ENCODE peak calls at places on chromosome 11, in nine cellular contexts. I is NCI-H69; J is epithelial cell of prostate; R is NCI-H187 treated with DMSO at 0.1 percent for 48 hours; O is brain microvascular endothelial cell; B is activated CD4-positive, CD25-positive, alpha-beta regulatory T cell treated with anti-CD3 and anti-CD28 coated beads, Interleukin-2, amount 50 U/mL, for 16 hours; S is CD4-positive, alpha-beta T cell; T is foreskin melanocyte; F is left lung. C is an unnamed sample.

GRCh38 chr11:94722735-94723134 is 45.4 kb upstream of the AMOTL1 start:
- DNase-seq in I (no peak), J (no peak), R (no peak), O (no peak), B (no peak), S (no peak), T (no peak), F (no peak), C (no peak)

GRCh38 chr11:106399075-106399500 is 321.6 kb downstream of the AASDHPPT start:
- DNase-seq in I (no peak), J (peak; percentile 83), R (no peak), O (peak; percentile 98), B (no peak), S (no peak), T (peak; percentile 22), F (peak; percentile 68), C (no peak)

GRCh38 chr11:117232911-117233409 is 489 bp downstream of the RNF214 start:
- DNase-seq in I (peak; percentile 57), J (no peak), R (no peak), O (no peak), B (no peak), S (no peak), T (no peak), F (no peak), C (no peak)

GRCh38 chr11:27592111-27592780 is 85.7 kb upstream of the LIN7C start:
- DNase-seq in I (no peak), J (no peak), R (no peak), O (no peak), B (no peak), S (no peak), T (no peak), F (no peak), C (no peak)

GRCh38 chr11:33179431-33179830 is 18.2 kb upstream of the CSTF3 start:
- DNase-seq in I (no peak), J (no peak), R (no peak), O (peak; percentile 27), B (no peak), S (no peak), T (no peak), F (no peak), C (no peak)

GRCh38 chr11:122424636-122425035 is 230.9 kb upstream of the UBASH3B start:
- DNase-seq in I (no peak), J (no peak), R (no peak), O (no peak), B (no peak), S (no peak), T (no peak), F (no peak), C (no peak)

GRCh38 chr11:71507102-71507501 is 20.0 kb upstream of the KRTAP5-7 start:
- DNase-seq in I (peak; percentile 38), J (no peak), R (no peak), O (no peak), B (no peak), S (no peak), T (no peak), F (no peak), C (no peak)

GRCh38 chr11:76661306-76661751 is 9.2 kb downstream of the LRRC32 start:
- DNase-seq in I (no peak), J (no peak), R (no peak), O (no peak), B (no peak), S (no peak), T (no peak), F (peak; percentile 14), C (no peak)

GRCh38 chr11:76623171-76623883 is 47.2 kb downstream of the LRRC32 start:
- DNase-seq in I (peak; percentile 84), J (peak; percentile 45), R (no peak), O (peak; percentile 79), B (no peak), S (no peak), T (no peak), F (no peak), C (no peak)

GRCh38 chr11:2163428-2163978 is 2.5 kb upstream of the INS start:
- DNase-seq in I (no peak), J (no peak), R (no peak), O (no peak), B (no peak), S (no peak), T (no peak), F (no peak), C (no peak)

GRCh38 chr11:44255406-44256071 is 54.4 kb downstream of the ALX4 start:
- DNase-seq in I (no peak), J (peak; percentile 14), R (no peak), O (no peak), B (no peak), S (no peak), T (no peak), F (no peak), C (no peak)

GRCh38 chr11:68257477-68258362 is 14.1 kb downstream of the C11orf24 start:
- DNase-seq in I (peak; percentile 92), J (no peak), R (peak; percentile 5), O (peak; percentile 96), B (peak; percentile 80), S (peak; percentile 95), T (peak; percentile 83), F (peak; percentile 95), C (peak; percentile 87)

GRCh38 chr11:12042215-12042676 is 33.8 kb upstream of the DKK3 start:
- DNase-seq in I (no peak), J (peak; percentile 91), R (no peak), O (peak; percentile 94), B (no peak), S (no peak), T (peak; percentile 81), F (no peak), C (no peak)

GRCh38 chr11:68269414-68270081 is 2.2 kb downstream of the C11orf24 start:
- DNase-seq in I (no peak), J (no peak), R (no peak), O (peak; percentile 87), B (no peak), S (no peak), T (peak; percentile 88), F (no peak), C (no peak)

GRCh38 chr11:68461284-68461861 is 821 bp downstream of the PPP6R3 start:
- DNase-seq in I (peak; percentile 78), J (no peak), R (no peak), O (no peak), B (no peak), S (no peak), T (no peak), F (no peak), C (no peak)

GRCh38 chr11:111963786-111964385 is 26.7 kb downstream of the DIXDC1 start:
- DNase-seq in I (no peak), J (no peak), R (no peak), O (no peak), B (no peak), S (no peak), T (no peak), F (no peak), C (no peak)

GRCh38 chr11:65613091-65613928 is 711 bp downstream of the MAP3K11 start:
- DNase-seq in I (no peak), J (no peak), R (no peak), O (no peak), B (no peak), S (no peak), T (no peak), F (no peak), C (no peak)

GRCh38 chr11:48193876-48194275 is 22.7 kb upstream of the OR4B1 start:
- DNase-seq in I (no peak), J (peak; percentile 22), R (no peak), O (peak; percentile 84), B (no peak), S (no peak), T (no peak), F (no peak), C (no peak)

GRCh38 chr11:44680982-44681597 is 45.7 kb upstream of the TSPAN18 start:
- DNase-seq in I (no peak), J (no peak), R (no peak), O (no peak), B (peak; percentile 9), S (peak; percentile 11), T (no peak), F (no peak), C (no peak)

GRCh38 chr11:107576497-107577086 is 11.1 kb upstream of the ALKBH8 start:
- DNase-seq in I (peak; percentile 54), J (no peak), R (no peak), O (peak; percentile 53), B (peak; percentile 28), S (peak; percentile 42), T (no peak), F (no peak), C (no peak)

GRCh38 chr11:14499178-14499559 is 442 bp downstream of the COPB1 start:
- DNase-seq in I (peak; percentile 66), J (no peak), R (no peak), O (no peak), B (peak; percentile 4), S (no peak), T (no peak), F (no peak), C (no peak)

GRCh38 chr11:456533-456932 is 6.5 kb downstream of the PTDSS2 start:
- DNase-seq in I (no peak), J (no peak), R (no peak), O (no peak), B (no peak), S (no peak), T (no peak), F (no peak), C (no peak)

GRCh38 chr11:76674517-76675400 is 4.2 kb upstream of the LRRC32 start:
- DNase-seq in I (no peak), J (no peak), R (peak; percentile 45), O (no peak), B (no peak), S (no peak), T (no peak), F (no peak), C (no peak)

GRCh38 chr11:106311531-106312230 is 234.2 kb downstream of the AASDHPPT start:
- DNase-seq in I (no peak), J (no peak), R (no peak), O (no peak), B (no peak), S (no peak), T (no peak), F (no peak), C (no peak)

GRCh38 chr11:9230291-9230690 is 34.9 kb downstream of the DENND5A start:
- DNase-seq in I (no peak), J (no peak), R (no peak), O (no peak), B (no peak), S (no peak), T (no peak), F (no peak), C (no peak)

GRCh38 chr11:66866420-66867010 is 9.7 kb downstream of the LRFN4 start:
- DNase-seq in I (peak; percentile 61), J (no peak), R (no peak), O (no peak), B (no peak), S (no peak), T (no peak), F (no peak), C (no peak)

GRCh38 chr11:17386331-17387084 is 2.0 kb downstream of the KCNJ11 start:
- DNase-seq in I (peak; percentile 72), J (no peak), R (no peak), O (peak; percentile 35), B (no peak), S (peak; percentile 14), T (no peak), F (peak; percentile 55), C (peak; percentile 60)

GRCh38 chr11:70079691-70080090 is 1.6 kb downstream of the ANO1 start:
- DNase-seq in I (no peak), J (no peak), R (no peak), O (no peak), B (no peak), S (no peak), T (no peak), F (no peak), C (no peak)

GRCh38 chr11:100827934-100828661 is 141.0 kb downstream of the ARHGAP42 start:
- DNase-seq in I (peak; percentile 93), J (peak; percentile 37), R (no peak), O (peak; percentile 66), B (no peak), S (no peak), T (no peak), F (no peak), C (no peak)